ENCODE peak calls at places on chromosome 18, in six cellular contexts. G is hepatocyte, Z is CD14-positive monocyte, D is progenitor cell of endocrine pancreas, R is nephron progenitor cell, C is A549. P is an unnamed sample.

GRCh38 chr18:48330016-48330991 is 78.9 kb downstream of the ZBTB7C start:
- DNase-seq in Z (no peak), C (peak; percentile 32), G (peak; percentile 35), D (no peak), R (no peak), P (no peak)

GRCh38 chr18:7000484-7001096 is 117.0 kb downstream of the LAMA1 start:
- DNase-seq in D (no peak), G (peak; percentile 26), C (no peak), Z (no peak), R (no peak), P (no peak)

GRCh38 chr18:40935423-40935822 is 1019.6 kb upstream of the PIK3C3 start:
- DNase-seq in D (no peak), C (no peak), R (no peak), Z (no peak), G (peak; percentile 44), P (no peak)

GRCh38 chr18:9731380-9731779 is 23.3 kb downstream of the RAB31 start:
- DNase-seq in G (no peak), D (no peak), Z (no peak), C (no peak), R (no peak), P (no peak)

GRCh38 chr18:37565985-37566478 is 434 bp upstream of the CELF4 start:
- DNase-seq in Z (no peak), C (peak; percentile 32), R (peak; percentile 79), D (peak; percentile 49), G (peak; percentile 80), P (no peak)

GRCh38 chr18:5091741-5092140 is 105.3 kb downstream of the AKAIN1 start:
- DNase-seq in Z (no peak), D (no peak), G (no peak), R (no peak), C (no peak), P (no peak)

GRCh38 chr18:24514439-24514838 is 54.0 kb downstream of the HRH4 start:
- DNase-seq in R (no peak), C (peak; percentile 48), Z (no peak), D (no peak), G (no peak), P (no peak)

GRCh38 chr18:10863026-10863425 is 286.3 kb downstream of the PIEZO2 start:
- DNase-seq in R (no peak), D (no peak), Z (no peak), C (no peak), G (no peak), P (no peak)

GRCh38 chr18:57561728-57562423 is 24.6 kb downstream of the FECH start:
- DNase-seq in Z (no peak), D (peak; percentile 12), R (peak; percentile 47), C (peak; percentile 51), G (peak; percentile 69), P (no peak)

GRCh38 chr18:62521588-62521987 is 1.2 kb upstream of the ZCCHC2 start:
- DNase-seq in R (no peak), C (no peak), G (no peak), Z (no peak), D (no peak), P (no peak)

GRCh38 chr18:78125497-78125896 is 854.1 kb upstream of the SALL3 start:
- DNase-seq in R (no peak), D (no peak), Z (no peak), C (no peak), G (no peak), P (no peak)

GRCh38 chr18:32707153-32707552 is 65.7 kb downstream of the KLHL14 start:
- DNase-seq in C (no peak), D (no peak), R (no peak), G (peak; percentile 6), Z (no peak), P (no peak)

GRCh38 chr18:77622009-77622692 is 372.5 kb downstream of the GALR1 start:
- DNase-seq in Z (no peak), D (no peak), C (no peak), R (no peak), G (no peak), P (no peak)

GRCh38 chr18:62713651-62714247 is 1.6 kb upstream of the PHLPP1 start:
- DNase-seq in C (no peak), D (no peak), R (no peak), G (no peak), Z (no peak), P (no peak)

GRCh38 chr18:8561123-8561905 is 47.9 kb upstream of the RAB12 start:
- DNase-seq in G (no peak), Z (no peak), R (no peak), C (no peak), D (no peak), P (no peak)

GRCh38 chr18:13660510-13660909 is 65.8 kb downstream of the FAM210A start:
- DNase-seq in R (no peak), C (no peak), Z (no peak), G (no peak), D (no peak), P (no peak)

GRCh38 chr18:59898609-59899297 is 1.0 kb upstream of the PMAIP1 start:
- DNase-seq in G (no peak), R (no peak), C (no peak), Z (no peak), D (no peak), P (no peak)

GRCh38 chr18:69747388-69747787 is 200.3 kb downstream of the CD226 start:
- DNase-seq in C (no peak), G (no peak), Z (no peak), R (no peak), D (no peak), P (no peak)

GRCh38 chr18:49412673-49413072 is 47.8 kb downstream of the DYM start:
- DNase-seq in G (no peak), D (no peak), C (no peak), R (no peak), Z (no peak), P (no peak)

GRCh38 chr18:25223211-25223610 is 128.8 kb downstream of the ZNF521 start:
- DNase-seq in D (no peak), Z (no peak), C (no peak), G (no peak), R (peak; percentile 18), P (no peak)

GRCh38 chr18:38751897-38752296 is 1186.3 kb upstream of the CELF4 start:
- DNase-seq in Z (no peak), C (no peak), D (no peak), R (peak; percentile 5), G (peak; percentile 32), P (no peak)

GRCh38 chr18:56955490-56955889 is 191.4 kb upstream of the BOD1L2 start:
- DNase-seq in D (no peak), Z (no peak), C (no peak), G (no peak), R (no peak), P (no peak)

GRCh38 chr18:63505566-63506335 is 29.0 kb downstream of the SERPINB5 start:
- DNase-seq in D (no peak), C (peak; percentile 44), Z (no peak), R (peak; percentile 36), G (peak; percentile 37), P (no peak)

GRCh38 chr18:63963610-63964256 is 6.1 kb upstream of the SERPINB8 start:
- DNase-seq in Z (peak; percentile 62), R (no peak), C (no peak), G (peak; percentile 84), D (no peak), P (no peak)

GRCh38 chr18:71807586-71807985 is 736.6 kb downstream of the CBLN2 start:
- DNase-seq in G (no peak), D (no peak), C (no peak), Z (no peak), R (no peak), P (no peak)

GRCh38 chr18:71450258-71450657 is 1093.9 kb downstream of the CBLN2 start:
- DNase-seq in C (no peak), R (no peak), G (no peak), Z (no peak), D (no peak), P (no peak)

GRCh38 chr18:23595610-23596009 is 9.3 kb upstream of the NPC1 start:
- DNase-seq in D (no peak), Z (no peak), G (no peak), R (no peak), C (no peak), P (no peak)

GRCh38 chr18:12287684-12288405 is 20.2 kb upstream of the TUBB6 start:
- DNase-seq in Z (no peak), C (peak; percentile 36), R (peak; percentile 67), D (no peak), G (peak; percentile 84), P (peak; percentile 91)
- TF ChIP-seq CTCF in Z (no peak), C (no peak), R (no peak), D (no peak), G (no peak), P (peak; percentile 40)

GRCh38 chr18:22368066-22368465 is 49.6 kb downstream of the CTAGE1 start:
- DNase-seq in R (no peak), G (no peak), C (no peak), Z (no peak), D (no peak), P (no peak)

DNA sequence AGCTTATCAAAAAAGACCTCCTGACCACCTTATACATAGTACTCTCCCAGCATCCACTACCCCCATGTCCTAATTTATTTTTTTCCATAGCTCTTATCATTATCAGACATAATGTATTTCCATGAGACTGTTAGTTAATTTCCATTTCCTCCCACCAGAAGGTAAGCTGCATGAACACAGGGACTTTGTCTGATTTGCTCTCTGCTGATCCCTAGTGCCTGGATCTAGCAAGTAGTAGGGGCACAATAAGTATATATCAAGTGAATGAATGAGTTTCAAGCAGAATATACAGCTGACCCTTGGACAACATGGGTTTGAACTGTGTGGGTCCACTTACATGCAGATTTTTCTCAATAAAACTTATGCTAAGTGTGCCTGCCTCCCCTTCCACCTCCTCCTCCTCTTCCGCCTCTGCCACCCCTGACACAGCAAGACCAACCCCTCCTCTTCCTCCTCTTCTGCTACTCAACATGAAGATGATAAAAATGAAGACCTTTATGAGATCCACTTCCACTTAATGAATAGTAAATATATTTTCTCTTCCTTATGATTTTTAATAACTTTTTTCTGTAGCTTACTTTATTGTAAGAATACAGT is 53.8 kb downstream of the CTAGE1 start:
- DNase-seq in R (no peak), D (no peak), G (no peak), C (no peak), Z (no peak), P (no peak)
- TF ChIP-seq CTCF in R (no peak), D (peak; percentile 10), G (peak; percentile 26), C (no peak), Z (no peak), P (peak; percentile 39)

DNA sequence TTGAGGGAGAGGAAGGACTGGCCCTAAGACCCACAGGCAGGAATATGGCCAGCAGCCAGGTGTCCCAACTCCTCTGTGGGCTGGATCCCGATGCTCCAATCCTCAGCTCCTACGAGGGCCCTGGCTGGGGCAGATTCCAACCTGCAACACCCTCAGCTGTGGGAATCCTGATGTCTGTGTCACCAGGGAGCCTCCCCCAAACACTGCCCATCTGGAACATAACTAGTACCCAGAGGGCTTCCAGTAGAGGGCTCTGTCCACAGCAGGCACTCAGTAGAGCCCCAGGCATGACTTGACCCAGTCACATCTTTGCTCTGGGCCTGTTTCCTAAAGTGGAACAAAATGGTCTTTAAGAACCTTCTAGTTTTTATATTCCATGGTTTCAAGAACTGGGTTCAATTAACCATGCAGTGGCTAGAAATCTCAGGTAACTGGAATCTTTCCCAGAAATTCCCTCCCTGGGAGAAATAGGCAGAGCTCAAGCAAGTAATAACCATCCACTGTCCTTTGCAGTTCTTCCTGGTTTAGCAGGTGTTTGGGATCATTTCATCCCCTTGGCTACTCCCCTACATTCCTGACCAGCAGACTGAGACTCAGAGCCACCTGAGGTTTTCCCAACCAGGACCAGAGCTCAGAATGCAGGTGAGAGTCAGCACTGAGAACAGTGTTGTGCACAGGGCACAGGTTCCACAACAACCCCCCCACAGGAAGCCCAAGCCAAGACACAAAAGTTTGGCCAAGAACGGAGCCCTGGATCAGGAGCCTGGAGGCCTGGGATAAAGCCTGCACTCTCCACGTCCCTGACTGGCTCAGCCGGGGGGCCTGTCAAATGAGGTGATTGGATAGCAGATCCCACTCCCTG is 20.8 kb upstream of the LOXHD1 start:
- DNase-seq in Z (no peak), C (no peak), G (no peak), D (no peak), R (no peak), P (no peak)
- TF ChIP-seq CTCF in Z (no peak), C (no peak), G (no peak), D (no peak), R (no peak), P (no peak)

GRCh38 chr18:36273347-36273746 is 24.2 kb upstream of the FHOD3 start:
- DNase-seq in Z (no peak), C (no peak), G (no peak), D (no peak), R (no peak), P (no peak)
- TF ChIP-seq CTCF in Z (no peak), C (no peak), G (no peak), D (no peak), R (no peak), P (no peak)